ENCODE peak calls at places on chromosome 2, in ten cellular contexts. V is lower lobe of right lung; Z is SW480; Y is HEK293T; W is LoVo; Q is activated CD4-positive, alpha-beta T cell treated with anti-CD3 and anti-CD28 coated beads for 1 hour; O is M059J; I is HuH-7.5; G is memory B cell; R is T-helper 9 cell. F is an unnamed sample.

GRCh38 chr2:168961450-168962229 is 60.5 kb downstream of the G6PC2 start:
- DNase-seq in Z (peak; percentile 68), V (no peak), R (no peak), Q (no peak), O (peak; percentile 69), G (peak; percentile 30), W (peak; percentile 81), Y (peak; percentile 62), I (peak; percentile 12), F (peak; percentile 76)

GRCh38 chr2:54855434-54855833 is 132.0 kb downstream of the EML6 start:
- DNase-seq in R (no peak), Y (no peak), V (no peak), Z (no peak), G (no peak), Q (no peak), W (no peak), I (no peak), O (peak; percentile 64), F (no peak)

GRCh38 chr2:47904903-47905453 is 1.3 kb downstream of the FBXO11 start:
- DNase-seq in G (peak; percentile 51), I (no peak), Q (peak; percentile 13), Z (peak; percentile 35), W (no peak), V (peak; percentile 60), Y (no peak), O (peak; percentile 29), R (peak; percentile 16), F (no peak)

GRCh38 chr2:177332041-177332991 is 60.3 kb upstream of the AGPS start:
- DNase-seq in I (no peak), Z (peak; percentile 63), Q (no peak), O (peak; percentile 68), G (peak; percentile 30), Y (peak; percentile 71), R (no peak), V (no peak), W (peak; percentile 62), F (peak; percentile 73)

GRCh38 chr2:38010995-38011394 is 65.0 kb downstream of the CYP1B1 start:
- DNase-seq in Y (no peak), G (no peak), O (peak; percentile 29), Q (no peak), I (no peak), V (no peak), Z (no peak), W (peak; percentile 65), R (no peak), F (no peak)

GRCh38 chr2:44572196-44572900 is 210.6 kb downstream of the CAMKMT start:
- DNase-seq in I (no peak), V (no peak), O (peak; percentile 78), G (no peak), Y (no peak), Q (no peak), Z (peak; percentile 6), W (no peak), R (no peak), F (no peak)

GRCh38 chr2:171630812-171631626 is 56.2 kb upstream of the DYNC1I2 start:
- DNase-seq in G (no peak), V (no peak), Q (no peak), W (no peak), O (no peak), I (no peak), Z (no peak), Y (no peak), R (no peak), F (no peak)

GRCh38 chr2:47388888-47389287 is 14.1 kb upstream of the MSH2 start:
- DNase-seq in Z (no peak), Q (no peak), I (no peak), Y (no peak), R (no peak), G (no peak), V (no peak), O (no peak), W (no peak), F (no peak)